ENCODE peak calls at places on chromosomes 2 and 18, in four cellular contexts. One of them, this sample, is unnamed.

GRCh38 chr2:217283505-217283904 is 423.6 kb upstream of the TNP1 start:
- DNase-seq in choroid plexus epithelial cell: no peak
- DNase-seq in transverse colon: no peak
- DNase-seq in hepatocyte: peak; percentile 13
- DNase-seq in this sample: no peak

GRCh38 chr2:105121417-105121816 is 83.5 kb downstream of the MRPS9 start:
- DNase-seq in transverse colon: no peak
- DNase-seq in choroid plexus epithelial cell: no peak
- DNase-seq in hepatocyte: no peak
- DNase-seq in this sample: no peak

GRCh38 chr2:11598228-11598731 is 64.4 kb downstream of the GREB1 start:
- DNase-seq in hepatocyte: no peak
- DNase-seq in choroid plexus epithelial cell: no peak
- DNase-seq in transverse colon: no peak
- DNase-seq in this sample: no peak

GRCh38 chr18:34787931-34788532 is 77.9 kb downstream of the DTNA start:
- DNase-seq in transverse colon: peak; percentile 23
- DNase-seq in choroid plexus epithelial cell: peak; percentile 83
- DNase-seq in hepatocyte: peak; percentile 80
- DNase-seq in this sample: peak; percentile 79

GRCh38 chr2:3779650-3780049 is 76.3 kb downstream of the DCDC2C start:
- DNase-seq in hepatocyte: no peak
- DNase-seq in choroid plexus epithelial cell: no peak
- DNase-seq in transverse colon: no peak
- DNase-seq in this sample: no peak

GRCh38 chr2:203873921-203874631 is 6.5 kb downstream of the CTLA4 start:
- DNase-seq in choroid plexus epithelial cell: no peak
- DNase-seq in hepatocyte: no peak
- DNase-seq in transverse colon: no peak
- DNase-seq in this sample: no peak

GRCh38 chr2:39649491-39649890 is 16.2 kb upstream of the TMEM178A start:
- DNase-seq in transverse colon: no peak
- DNase-seq in choroid plexus epithelial cell: no peak
- DNase-seq in hepatocyte: no peak
- DNase-seq in this sample: no peak

GRCh38 chr18:31741096-31741735 is 19.5 kb downstream of the SLC25A52 start:
- DNase-seq in choroid plexus epithelial cell: peak; percentile 62
- DNase-seq in hepatocyte: peak; percentile 54
- DNase-seq in transverse colon: peak; percentile 44
- DNase-seq in this sample: peak; percentile 62

GRCh38 chr2:71744781-71745180 is 291.4 kb downstream of the DYSF start:
- DNase-seq in transverse colon: no peak
- DNase-seq in hepatocyte: no peak
- DNase-seq in choroid plexus epithelial cell: no peak
- DNase-seq in this sample: no peak

GRCh38 chr2:213995400-213996105 is 415.3 kb upstream of the VWC2L start:
- DNase-seq in hepatocyte: no peak
- DNase-seq in choroid plexus epithelial cell: peak; percentile 49
- DNase-seq in transverse colon: no peak
- DNase-seq in this sample: peak; percentile 80

GRCh38 chr2:191501390-191502168 is 176.4 kb upstream of the NABP1 start:
- DNase-seq in transverse colon: no peak
- DNase-seq in hepatocyte: peak; percentile 43
- DNase-seq in choroid plexus epithelial cell: peak; percentile 82
- DNase-seq in this sample: peak; percentile 80

GRCh38 chr18:58351776-58352175 is 277.1 kb downstream of the ALPK2 start:
- DNase-seq in transverse colon: no peak
- DNase-seq in hepatocyte: no peak
- DNase-seq in choroid plexus epithelial cell: no peak
- DNase-seq in this sample: no peak

GRCh38 chr2:74447230-74447999 is 5.7 kb upstream of the RTKN start:
- DNase-seq in hepatocyte: no peak
- DNase-seq in transverse colon: no peak
- DNase-seq in choroid plexus epithelial cell: no peak
- DNase-seq in this sample: no peak

GRCh38 chr2:224646242-224646846 is 61.2 kb upstream of the CUL3 start:
- DNase-seq in choroid plexus epithelial cell: peak; percentile 39
- DNase-seq in transverse colon: no peak
- DNase-seq in hepatocyte: no peak
- DNase-seq in this sample: peak; percentile 4

GRCh38 chr2:101372792-101373191 is 14.5 kb downstream of the CREG2 start:
- DNase-seq in hepatocyte: no peak
- DNase-seq in choroid plexus epithelial cell: no peak
- DNase-seq in transverse colon: no peak
- DNase-seq in this sample: no peak

GRCh38 chr18:74213429-74213828 is 65.1 kb downstream of the TIMM21 start:
- DNase-seq in hepatocyte: no peak
- DNase-seq in choroid plexus epithelial cell: no peak
- DNase-seq in transverse colon: no peak
- DNase-seq in this sample: no peak

GRCh38 chr18:61554117-61554776 is 221.0 kb downstream of the CDH20 start:
- DNase-seq in hepatocyte: no peak
- DNase-seq in transverse colon: no peak
- DNase-seq in choroid plexus epithelial cell: no peak
- DNase-seq in this sample: no peak

GRCh38 chr2:101277111-101277510 is 24.4 kb downstream of the CNOT11 start:
- DNase-seq in choroid plexus epithelial cell: peak; percentile 52
- DNase-seq in hepatocyte: peak; percentile 26
- DNase-seq in transverse colon: no peak
- DNase-seq in this sample: peak; percentile 20

GRCh38 chr2:95034221-95034620 is 8.7 kb downstream of the MAL start:
- DNase-seq in hepatocyte: no peak
- DNase-seq in transverse colon: no peak
- DNase-seq in choroid plexus epithelial cell: no peak
- DNase-seq in this sample: no peak

GRCh38 chr2:156005999-156006712 is 326.4 kb downstream of the NR4A2 start:
- DNase-seq in hepatocyte: peak; percentile 7
- DNase-seq in choroid plexus epithelial cell: no peak
- DNase-seq in transverse colon: no peak
- DNase-seq in this sample: no peak

GRCh38 chr2:180660881-180661280 is 319.5 kb upstream of the UBE2E3 start:
- DNase-seq in transverse colon: no peak
- DNase-seq in choroid plexus epithelial cell: no peak
- DNase-seq in hepatocyte: no peak
- DNase-seq in this sample: no peak

GRCh38 chr2:180663016-180663471 is 317.4 kb upstream of the UBE2E3 start:
- DNase-seq in hepatocyte: no peak
- DNase-seq in choroid plexus epithelial cell: no peak
- DNase-seq in transverse colon: no peak
- DNase-seq in this sample: no peak

GRCh38 chr2:180664507-180664906 is 315.9 kb upstream of the UBE2E3 start:
- DNase-seq in choroid plexus epithelial cell: no peak
- DNase-seq in transverse colon: no peak
- DNase-seq in hepatocyte: no peak
- DNase-seq in this sample: no peak

GRCh38 chr2:180660207-180660606 is 320.2 kb upstream of the UBE2E3 start:
- DNase-seq in transverse colon: no peak
- DNase-seq in choroid plexus epithelial cell: no peak
- DNase-seq in hepatocyte: no peak
- DNase-seq in this sample: no peak

DNA sequence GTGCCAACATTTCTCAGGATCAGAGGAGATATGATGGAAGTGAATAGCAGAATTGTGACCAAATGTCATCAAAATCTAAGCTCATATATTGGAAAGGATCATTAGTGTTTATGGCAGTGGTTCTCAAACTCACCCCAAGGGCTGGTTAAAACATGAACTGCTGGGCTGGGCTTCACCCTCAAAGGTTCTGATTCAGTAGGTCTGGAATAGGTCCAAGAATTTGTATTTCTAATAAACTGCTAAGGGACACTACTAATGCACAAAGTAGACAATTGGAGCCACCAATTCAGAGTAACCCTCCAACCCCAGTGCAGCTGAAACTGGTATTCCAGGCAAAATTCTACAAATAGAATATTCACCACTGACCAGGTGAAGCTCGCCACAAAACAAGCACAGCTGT is 317.9 kb upstream of the UBE2E3 start:
- DNase-seq in choroid plexus epithelial cell: no peak
- DNase-seq in transverse colon: no peak
- DNase-seq in hepatocyte: no peak
- DNase-seq in this sample: no peak
- H3K4me3 ChIP-seq in choroid plexus epithelial cell: no peak overlapping the region
- H3K4me3 ChIP-seq in transverse colon: no peak overlapping the region
- H3K4me3 ChIP-seq in hepatocyte: no peak overlapping the region
- H3K4me3 ChIP-seq in this sample: no peak overlapping the region

GRCh38 chr2:568639-568963 is 108.6 kb downstream of the TMEM18 start:
- DNase-seq in transverse colon: no peak
- DNase-seq in choroid plexus epithelial cell: no peak
- DNase-seq in hepatocyte: no peak
- DNase-seq in this sample: no peak

GRCh38 chr2:569681-570080 is 107.5 kb downstream of the TMEM18 start:
- DNase-seq in transverse colon: no peak
- DNase-seq in choroid plexus epithelial cell: no peak
- DNase-seq in hepatocyte: no peak
- DNase-seq in this sample: no peak

GRCh38 chr2:566379-567313 is 110.6 kb downstream of the TMEM18 start:
- DNase-seq in transverse colon: no peak
- DNase-seq in choroid plexus epithelial cell: no peak
- DNase-seq in hepatocyte: no peak
- DNase-seq in this sample: no peak

GRCh38 chr2:567496-567864 is 109.7 kb downstream of the TMEM18 start:
- DNase-seq in transverse colon: no peak
- DNase-seq in choroid plexus epithelial cell: no peak
- DNase-seq in hepatocyte: no peak
- DNase-seq in this sample: no peak

GRCh38 chr2:567865-568638 is 109.2 kb downstream of the TMEM18 start:
- DNase-seq in transverse colon: no peak
- DNase-seq in hepatocyte: peak; percentile 55
- DNase-seq in choroid plexus epithelial cell: peak; percentile 75
- DNase-seq in this sample: peak; percentile 31
- H3K4me3 ChIP-seq in transverse colon: no peak overlapping the region
- H3K4me3 ChIP-seq in hepatocyte: no peak overlapping the region
- H3K4me3 ChIP-seq in choroid plexus epithelial cell: peak overlapping the region; percentile 44
- H3K4me3 ChIP-seq in this sample: peak overlapping the region; percentile 12

GRCh38 chr2:173962036-173962435 is 3.1 kb downstream of the SP3 start:
- DNase-seq in choroid plexus epithelial cell: peak; percentile 41
- DNase-seq in transverse colon: no peak
- DNase-seq in hepatocyte: no peak
- DNase-seq in this sample: peak; percentile 30
- H3K4me3 ChIP-seq in choroid plexus epithelial cell: peak overlapping the region; percentile 89
- H3K4me3 ChIP-seq in transverse colon: peak overlapping the region; percentile 70
- H3K4me3 ChIP-seq in hepatocyte: peak overlapping the region; percentile 54
- H3K4me3 ChIP-seq in this sample: peak overlapping the region; percentile 86

GRCh38 chr2:44939074-44940052 is 2.1 kb upstream of the SIX3 start:
- DNase-seq in choroid plexus epithelial cell: no peak
- DNase-seq in hepatocyte: no peak
- DNase-seq in transverse colon: no peak
- DNase-seq in this sample: no peak

GRCh38 chr2:44936715-44937687 is 4.5 kb upstream of the SIX3 start:
- DNase-seq in transverse colon: no peak
- DNase-seq in choroid plexus epithelial cell: no peak
- DNase-seq in hepatocyte: no peak
- DNase-seq in this sample: no peak

GRCh38 chr2:44940053-44940494 is 1.4 kb upstream of the SIX3 start:
- DNase-seq in hepatocyte: no peak
- DNase-seq in transverse colon: no peak
- DNase-seq in choroid plexus epithelial cell: no peak
- DNase-seq in this sample: no peak

GRCh38 chr2:44937688-44938240 is 3.7 kb upstream of the SIX3 start:
- DNase-seq in hepatocyte: no peak
- DNase-seq in transverse colon: no peak
- DNase-seq in choroid plexus epithelial cell: no peak
- DNase-seq in this sample: no peak

DNA sequence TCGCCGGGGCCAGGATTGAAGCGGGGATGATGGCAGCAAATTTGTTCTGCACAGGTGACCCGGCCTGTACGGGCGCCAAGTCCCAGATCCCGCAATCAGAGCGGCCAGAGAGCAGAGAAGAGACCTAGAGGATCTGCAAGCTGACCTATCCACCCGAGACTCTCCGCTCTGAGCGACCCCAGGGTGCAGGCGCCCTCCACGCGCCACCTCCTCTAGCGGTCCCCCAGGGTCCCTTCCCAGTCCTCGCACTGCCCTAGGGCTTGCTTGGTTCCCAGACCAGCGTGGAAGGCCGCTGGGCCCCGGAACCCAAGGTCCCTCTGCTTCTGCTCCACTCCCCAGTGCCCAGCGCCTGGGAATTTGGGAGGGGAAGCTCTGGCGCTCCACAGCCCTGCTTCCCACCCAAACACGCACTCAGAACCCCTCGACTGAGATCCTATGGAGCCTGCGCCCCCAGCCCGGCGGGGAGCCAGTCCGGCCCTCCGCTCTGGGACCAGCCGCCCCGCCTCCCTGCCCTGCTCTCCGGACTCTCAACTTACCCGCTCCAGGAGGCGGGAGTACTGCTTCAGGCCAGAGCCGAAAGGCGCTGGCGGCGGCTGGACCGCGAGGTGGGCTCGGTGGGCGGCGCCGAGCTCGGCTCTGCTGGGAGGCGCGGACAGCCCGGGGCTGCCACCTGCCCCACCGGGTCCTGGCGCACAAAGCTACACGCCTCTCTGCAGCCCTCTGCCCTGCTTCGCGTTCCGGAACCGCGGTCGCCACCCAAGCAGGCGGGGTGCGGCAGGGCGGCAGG is 3.0 kb upstream of the SIX3 start:
- DNase-seq in choroid plexus epithelial cell: no peak
- DNase-seq in transverse colon: no peak
- DNase-seq in hepatocyte: no peak
- DNase-seq in this sample: no peak
- H3K4me3 ChIP-seq in choroid plexus epithelial cell: no peak overlapping the region
- H3K4me3 ChIP-seq in transverse colon: peak overlapping the region; percentile 9
- H3K4me3 ChIP-seq in hepatocyte: no peak overlapping the region
- H3K4me3 ChIP-seq in this sample: no peak overlapping the region

GRCh38 chr2:38074775-38075435 is 1.0 kb downstream of the CYP1B1 start:
- DNase-seq in hepatocyte: peak; percentile 60
- DNase-seq in choroid plexus epithelial cell: peak; percentile 71
- DNase-seq in transverse colon: no peak
- DNase-seq in this sample: peak; percentile 55
- H3K4me3 ChIP-seq in hepatocyte: peak overlapping the region; percentile 20
- H3K4me3 ChIP-seq in choroid plexus epithelial cell: peak overlapping the region; percentile 83
- H3K4me3 ChIP-seq in transverse colon: no peak overlapping the region
- H3K4me3 ChIP-seq in this sample: peak overlapping the region; percentile 46

GRCh38 chr2:37392428-37392827 is 48.0 kb downstream of the QPCT start:
- DNase-seq in transverse colon: no peak
- DNase-seq in hepatocyte: no peak
- DNase-seq in choroid plexus epithelial cell: no peak
- DNase-seq in this sample: no peak

GRCh38 chr2:37397166-37397565 is 52.7 kb downstream of the QPCT start:
- DNase-seq in hepatocyte: no peak
- DNase-seq in choroid plexus epithelial cell: no peak
- DNase-seq in transverse colon: no peak
- DNase-seq in this sample: no peak

GRCh38 chr2:37398990-37399389 is 54.6 kb downstream of the QPCT start:
- DNase-seq in transverse colon: no peak
- DNase-seq in choroid plexus epithelial cell: no peak
- DNase-seq in hepatocyte: no peak
- DNase-seq in this sample: no peak

GRCh38 chr2:37394263-37394662 is 49.8 kb downstream of the QPCT start:
- DNase-seq in choroid plexus epithelial cell: no peak
- DNase-seq in transverse colon: no peak
- DNase-seq in hepatocyte: no peak
- DNase-seq in this sample: no peak

GRCh38 chr2:37394986-37395555 is 50.6 kb downstream of the QPCT start:
- DNase-seq in choroid plexus epithelial cell: no peak
- DNase-seq in hepatocyte: no peak
- DNase-seq in transverse colon: no peak
- DNase-seq in this sample: peak; percentile 87
- H3K4me3 ChIP-seq in choroid plexus epithelial cell: no peak overlapping the region
- H3K4me3 ChIP-seq in hepatocyte: no peak overlapping the region
- H3K4me3 ChIP-seq in transverse colon: no peak overlapping the region
- H3K4me3 ChIP-seq in this sample: no peak overlapping the region